ENCODE peak calls at places on chromosomes 2 and 18, in seven cellular contexts. I, F, P, Q, M, Z and S are unnamed samples.

GRCh38 chr2:219969508-219969907 is 342.1 kb downstream of the SLC4A3 start:
- DNase-seq in Q (no peak), F (peak; percentile 49), I (no peak), M (peak; percentile 90), Z (no peak), P (no peak), S (no peak)

GRCh38 chr18:27656167-27656778 is 471.2 kb upstream of the CHST9 start:
- DNase-seq in Q (no peak), P (no peak), Z (no peak), I (no peak), F (no peak), M (no peak), S (no peak)

GRCh38 chr2:118148133-118148532 is 59.9 kb downstream of the INSIG2 start:
- DNase-seq in I (no peak), M (no peak), F (no peak), Z (no peak), Q (no peak), P (no peak), S (no peak)

GRCh38 chr2:220708366-220708765 is 863.7 kb downstream of the EPHA4 start:
- DNase-seq in Z (no peak), M (peak; percentile 57), F (no peak), Q (no peak), P (no peak), I (no peak), S (no peak)

GRCh38 chr2:85133751-85134254 is 611 bp downstream of the TCF7L1 start:
- DNase-seq in P (peak; percentile 58), F (no peak), Q (peak; percentile 58), I (peak; percentile 11), Z (peak; percentile 39), M (peak; percentile 46), S (peak; percentile 76)

GRCh38 chr2:13260401-13260800 is 543.7 kb downstream of the TRIB2 start:
- DNase-seq in P (no peak), Z (peak; percentile 44), Q (no peak), F (no peak), M (no peak), I (no peak), S (peak; percentile 71)

GRCh38 chr2:202690321-202690900 is 55.6 kb downstream of the FAM117B start:
- DNase-seq in Z (peak; percentile 17), I (no peak), F (no peak), M (no peak), Q (no peak), P (no peak), S (no peak)

GRCh38 chr18:12074734-12075133 is 18.9 kb upstream of the ANKRD62 start:
- DNase-seq in M (no peak), P (no peak), F (no peak), Z (no peak), I (no peak), Q (no peak), S (no peak)

GRCh38 chr2:67486041-67486796 is 89.1 kb downstream of the ETAA1 start:
- DNase-seq in M (peak; percentile 32), I (no peak), Q (peak; percentile 33), F (no peak), Z (no peak), P (no peak), S (peak; percentile 49)

GRCh38 chr2:20050712-20051517 is 513 bp downstream of the LAPTM4A start:
- DNase-seq in I (peak; percentile 33), Q (peak; percentile 33), P (no peak), M (peak; percentile 65), Z (peak; percentile 73), F (peak; percentile 60), S (peak; percentile 87)

GRCh38 chr18:61829108-61829507 is 63.7 kb downstream of the RNF152 start:
- DNase-seq in P (no peak), I (no peak), Z (no peak), Q (no peak), M (no peak), F (no peak), S (no peak)
- H3K4me1 ChIP-seq in P (no peaks in the 10 kb centered on the region), I (no peaks in the 10 kb centered on the region), Z (no peaks in the 10 kb centered on the region), Q (peaks cover 55% of the 10 kb centered on the region), M (peaks cover 16% of the 10 kb centered on the region), F (no peaks in the 10 kb centered on the region), S (peaks cover 24% of the 10 kb centered on the region)

GRCh38 chr2:188850786-188851185 is 123.4 kb upstream of the COL3A1 start:
- DNase-seq in P (no peak), I (no peak), Z (no peak), Q (no peak), M (peak; percentile 57), F (no peak), S (no peak)
- TF ChIP-seq CTCF in P (no peak), I (no peak), Z (no peak), Q (no peak), M (no peak), F (no peak), S (no peak)

GRCh38 chr2:62705859-62706720 is 577 bp downstream of the EHBP1 start:
- DNase-seq in M (peak; percentile 34), F (peak; percentile 51), Q (peak; percentile 57), Z (peak; percentile 77), I (peak; percentile 28), P (peak; percentile 74), S (peak; percentile 66)
- H3K4me1 ChIP-seq in M (peaks cover 4% of the 10 kb centered on the region), F (peaks cover 37% of the 10 kb centered on the region), Q (peaks cover 36% of the 10 kb centered on the region), Z (peaks cover 24% of the 10 kb centered on the region), I (peaks cover 28% of the 10 kb centered on the region), P (peaks cover 25% of the 10 kb centered on the region), S (no peaks in the 10 kb centered on the region)

GRCh38 chr2:122368576-122369243 is 613.3 kb downstream of the TSN start:
- DNase-seq in Q (no peak), M (no peak), I (no peak), P (no peak), Z (peak; percentile 1), F (no peak), S (peak; percentile 52)
- TF ChIP-seq CTCF in Q (no peak), M (no peak), I (no peak), P (no peak), Z (peak; percentile 49), F (no peak), S (peak; percentile 65)

GRCh38 chr2:40352321-40353099 is 99.4 kb downstream of the SLC8A1 start:
- DNase-seq in M (peak; percentile 46), I (no peak), P (no peak), Z (no peak), Q (no peak), F (peak; percentile 53), S (no peak)
- H3K4me1 ChIP-seq in M (peaks cover 16% of the 10 kb centered on the region), I (no peaks in the 10 kb centered on the region), P (no peaks in the 10 kb centered on the region), Z (no peaks in the 10 kb centered on the region), Q (peaks cover 51% of the 10 kb centered on the region), F (peaks cover 6% of the 10 kb centered on the region), S (peaks cover 5% of the 10 kb centered on the region)